ENCODE peak calls at places on chromosome 18, in ten cellular contexts. J is SK-N-SH, N is left ventricle myocardium inferior, O is thoracic aorta, S is cardiac muscle cell, Q is HepG2, A is neural progenitor cell, D is OCI-LY7, G is tibial artery, K is mucosa of descending colon. V is an unnamed sample.

GRCh38 chr18:58605027-58606020 is 23.6 kb downstream of the ALPK2 start:
- DNase-seq in K (no peak), A (no peak), D (no peak), Q (peak; percentile 99), N (no peak), O (no peak), J (no peak), S (peak; percentile 72), G (no peak), V (no peak)

GRCh38 chr18:21632393-21632792 is 20.3 kb downstream of the SNRPD1 start:
- DNase-seq in N (no peak), K (no peak), A (no peak), O (no peak), J (no peak), G (no peak), Q (no peak), S (peak; percentile 32), D (no peak), V (no peak)

GRCh38 chr18:26438980-26439379 is 109.4 kb downstream of the KCTD1 start:
- DNase-seq in A (no peak), K (no peak), D (peak; percentile 72), G (no peak), N (no peak), S (no peak), Q (no peak), J (no peak), O (no peak), V (no peak)

GRCh38 chr18:49813071-49813320 is 337 bp downstream of the ACAA2 start:
- DNase-seq in A (peak; percentile 41), O (no peak), D (peak; percentile 49), G (peak; percentile 28), K (peak; percentile 60), Q (peak; percentile 24), J (no peak), N (peak; percentile 33), S (no peak), V (peak; percentile 45)

GRCh38 chr18:5142859-5143258 is 54.2 kb downstream of the AKAIN1 start:
- DNase-seq in N (no peak), J (no peak), D (no peak), K (no peak), G (no peak), O (no peak), Q (no peak), S (no peak), A (no peak), V (no peak)

GRCh38 chr18:79217979-79218604 is 148.9 kb downstream of the ATP9B start:
- DNase-seq in K (no peak), Q (no peak), J (no peak), D (no peak), G (no peak), O (no peak), A (no peak), S (peak; percentile 50), N (no peak), V (no peak)

GRCh38 chr18:79241755-79242154 is 154.0 kb upstream of the NFATC1 start:
- DNase-seq in J (peak; percentile 59), A (no peak), O (no peak), N (no peak), K (no peak), G (no peak), S (no peak), D (peak; percentile 54), Q (no peak), V (no peak)

GRCh38 chr18:43277164-43277600 is at the start of gene SYT4:
- DNase-seq in D (no peak), J (peak; percentile 40), Q (peak; percentile 8), G (no peak), N (peak; percentile 26), O (no peak), A (peak; percentile 88), S (peak; percentile 79), K (peak; percentile 34), V (peak; percentile 49)

DNA sequence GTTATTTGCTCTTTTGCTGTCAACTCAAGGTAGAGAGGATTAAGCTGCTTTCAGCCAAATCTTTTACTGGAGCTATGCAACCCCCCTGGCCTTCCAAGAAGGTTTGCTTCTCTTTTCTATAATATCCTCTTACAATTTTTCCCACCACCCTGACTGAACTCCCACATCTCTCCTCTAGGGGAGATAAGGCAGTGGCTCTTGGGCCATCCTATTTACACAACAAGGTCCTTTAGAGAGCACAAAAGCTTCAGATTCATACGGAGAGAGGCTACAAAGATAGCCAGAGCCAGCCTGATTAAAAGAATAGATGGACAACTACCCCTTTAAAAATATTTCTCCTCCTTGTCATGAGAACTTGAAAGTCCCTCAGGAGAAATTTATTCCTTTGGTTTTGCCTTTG is 95.7 kb downstream of the TPGS2 start:
- DNase-seq in K (no peak), N (no peak), G (no peak), S (no peak), O (no peak), A (no peak), J (no peak), Q (no peak), D (no peak), V (no peak)
- TF ChIP-seq CTCF in K (no peak), N (no peak), G (no peak), S (no peak), O (no peak), A (no peak), J (no peak), Q (no peak), D (no peak), V (no peak)

GRCh38 chr18:48166336-48166875 is 235.9 kb upstream of the SMAD2 start:
- DNase-seq in S (no peak), Q (no peak), O (no peak), J (no peak), G (no peak), K (no peak), A (no peak), D (no peak), N (no peak), V (no peak)

GRCh38 chr18:48163184-48164095 is 233.0 kb upstream of the SMAD2 start:
- DNase-seq in D (no peak), N (no peak), Q (no peak), G (no peak), J (no peak), O (no peak), A (no peak), K (no peak), S (no peak), V (no peak)

GRCh38 chr18:48164096-48164475 is 233.6 kb upstream of the SMAD2 start:
- DNase-seq in A (no peak), N (no peak), O (no peak), K (no peak), J (peak; percentile 46), D (no peak), Q (no peak), G (no peak), S (no peak), V (no peak)

GRCh38 chr18:48165104-48165866 is 234.8 kb upstream of the SMAD2 start:
- DNase-seq in K (peak; percentile 53), G (no peak), N (no peak), A (no peak), O (no peak), D (no peak), S (no peak), Q (peak; percentile 13), J (no peak), V (no peak)

DNA sequence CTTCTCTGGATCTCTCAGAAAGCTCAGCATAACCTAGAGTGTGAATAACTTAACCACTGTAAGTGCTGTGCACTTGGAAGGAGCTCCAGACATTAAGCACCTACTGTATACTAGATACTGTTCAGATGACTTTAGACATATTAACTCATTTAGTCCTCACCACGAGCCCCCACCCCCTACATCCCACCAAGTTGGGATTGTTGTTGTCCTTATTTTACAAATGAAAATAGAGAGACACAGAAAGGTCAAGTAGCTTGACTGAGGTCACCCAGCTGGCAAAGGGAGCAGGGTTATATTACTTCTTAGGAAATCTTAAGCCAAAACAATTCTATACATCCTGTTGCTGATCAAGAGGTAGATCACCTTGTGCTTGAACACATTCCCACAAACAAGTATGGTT is 234.2 kb upstream of the SMAD2 start:
- DNase-seq in A (no peak), G (no peak), Q (no peak), S (no peak), K (no peak), O (no peak), J (no peak), D (no peak), N (no peak), V (no peak)
- H3K4me1 ChIP-seq in A (peaks cover 41% of the 10 kb centered on the region), G (peaks cover 16% of the 10 kb centered on the region), Q (peaks cover 79% of the 10 kb centered on the region), S (peaks cover 44% of the 10 kb centered on the region), K (peaks cover 55% of the 10 kb centered on the region), O (peaks cover 6% of the 10 kb centered on the region), J (no peaks in the 10 kb centered on the region), D (no peaks in the 10 kb centered on the region), N (peaks cover 59% of the 10 kb centered on the region), V (peaks cover 11% of the 10 kb centered on the region)

GRCh38 chr18:69659142-69659651 is 258.5 kb downstream of the DOK6 start:
- DNase-seq in A (no peak), N (no peak), S (no peak), O (no peak), D (no peak), Q (peak; percentile 73), G (no peak), K (no peak), J (peak; percentile 26), V (no peak)

GRCh38 chr18:69651243-69651642 is 250.6 kb downstream of the DOK6 start:
- DNase-seq in S (no peak), N (no peak), O (no peak), Q (no peak), D (no peak), A (no peak), G (no peak), K (no peak), J (no peak), V (no peak)

GRCh38 chr18:69658137-69658536 is 257.4 kb downstream of the DOK6 start:
- DNase-seq in G (no peak), S (peak; percentile 14), N (no peak), D (no peak), J (no peak), O (no peak), Q (peak; percentile 8), K (no peak), A (no peak), V (no peak)

DNA sequence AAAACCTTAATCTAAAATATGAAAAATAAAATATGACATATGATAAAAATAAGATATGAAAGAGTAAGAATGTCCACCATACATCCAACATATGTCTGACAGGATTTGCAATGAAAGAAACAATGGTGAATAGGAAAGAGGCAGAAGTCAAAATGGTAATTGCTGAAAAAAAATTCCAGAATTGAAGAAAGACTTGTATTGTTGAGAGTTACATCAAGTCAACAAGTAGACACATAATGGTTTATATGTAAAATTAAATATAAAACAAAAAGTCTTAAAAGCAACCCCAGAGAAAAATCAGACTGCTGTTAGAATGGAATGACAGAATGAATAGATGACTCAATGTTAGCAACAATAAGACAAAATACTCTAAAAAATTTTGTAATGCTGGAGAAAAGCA is 255.1 kb downstream of the DOK6 start:
- DNase-seq in D (no peak), K (no peak), G (no peak), N (no peak), Q (no peak), S (no peak), J (no peak), O (no peak), A (no peak), V (no peak)
- TF ChIP-seq CTCF in D (no peak), K (no peak), G (no peak), N (no peak), Q (no peak), S (no peak), J (no peak), O (no peak), A (no peak), V (no peak)

DNA sequence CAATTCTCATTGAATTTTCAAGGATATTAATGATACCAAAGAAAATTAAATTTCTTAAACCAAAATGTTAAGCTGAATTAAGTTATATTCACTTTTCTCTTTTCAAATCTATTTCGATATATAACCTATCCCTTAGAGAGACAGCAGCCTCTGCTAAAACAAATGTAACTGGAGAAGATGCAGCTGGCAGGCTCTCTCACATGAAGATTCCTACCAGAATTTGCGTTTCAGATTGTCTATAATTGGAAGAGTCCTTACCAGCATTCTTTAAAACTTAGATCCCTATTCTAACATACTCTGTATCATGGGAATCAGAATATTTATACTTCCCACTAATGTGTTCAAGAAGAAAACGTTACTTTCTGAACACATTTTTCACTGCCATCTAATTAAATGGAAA is 1.6 kb downstream of the PTPN2 start:
- DNase-seq in S (no peak), Q (no peak), A (no peak), K (no peak), O (no peak), G (no peak), J (no peak), D (no peak), N (no peak), V (no peak)
- H3K4me1 ChIP-seq in S (peaks cover 16% of the 10 kb centered on the region), Q (peaks cover 66% of the 10 kb centered on the region), A (peaks cover 30% of the 10 kb centered on the region), K (peaks cover 12% of the 10 kb centered on the region), O (peaks cover 53% of the 10 kb centered on the region), G (peaks cover 8% of the 10 kb centered on the region), J (no peaks in the 10 kb centered on the region), D (peaks cover 68% of the 10 kb centered on the region), N (peaks cover 49% of the 10 kb centered on the region), V (peaks cover 70% of the 10 kb centered on the region)

V was measured in heart right ventricle.